ENCODE peak calls at places on chromosomes 6 and 20, in ten cellular contexts. One of them, this sample, is unnamed.

GRCh38 chr20:33262658-33263065 is 20.4 kb upstream of the BPIFB1 start:
- DNase-seq in heart left ventricle: no peak
- DNase-seq in SW 1271: peak
- DNase-seq in sigmoid colon: no peak
- DNase-seq in breast epithelium: no peak
- DNase-seq in cerebellar nuclear complex: no peak
- DNase-seq in EL: peak
- DNase-seq in dorsolateral prefrontal cortex: peak
- DNase-seq in stimulated activated CD8-positive, alpha-beta memory T cell treated with anti-CD3 and anti-CD28 coated beads, Interleukin-15, amount 100 ng/mL, for 4 hours: no peak
- DNase-seq in fibroblast of pulmonary artery: peak
- DNase-seq in this sample: no peak

GRCh38 chr20:325043-325888 is at the start of gene SOX12:
- DNase-seq in sigmoid colon: peak
- DNase-seq in SW 1271: peak
- DNase-seq in breast epithelium: peak
- DNase-seq in fibroblast of pulmonary artery: peak
- DNase-seq in heart left ventricle: peak
- DNase-seq in cerebellar nuclear complex: peak
- DNase-seq in stimulated activated CD8-positive, alpha-beta memory T cell treated with anti-CD3 and anti-CD28 coated beads, Interleukin-15, amount 100 ng/mL, for 4 hours: peak
- DNase-seq in dorsolateral prefrontal cortex: peak
- DNase-seq in EL: peak
- DNase-seq in this sample: peak

GRCh38 chr20:44183282-44183681 is 3.7 kb downstream of the JPH2 start:
- DNase-seq in sigmoid colon: peak
- DNase-seq in EL: no peak
- DNase-seq in breast epithelium: no peak
- DNase-seq in stimulated activated CD8-positive, alpha-beta memory T cell treated with anti-CD3 and anti-CD28 coated beads, Interleukin-15, amount 100 ng/mL, for 4 hours: no peak
- DNase-seq in fibroblast of pulmonary artery: no peak
- DNase-seq in cerebellar nuclear complex: no peak
- DNase-seq in heart left ventricle: no peak
- DNase-seq in SW 1271: no peak
- DNase-seq in dorsolateral prefrontal cortex: no peak
- DNase-seq in this sample: no peak

GRCh38 chr20:17625246-17626051 is 55.6 kb downstream of the DSTN start:
- DNase-seq in heart left ventricle: peak
- DNase-seq in dorsolateral prefrontal cortex: no peak
- DNase-seq in SW 1271: no peak
- DNase-seq in stimulated activated CD8-positive, alpha-beta memory T cell treated with anti-CD3 and anti-CD28 coated beads, Interleukin-15, amount 100 ng/mL, for 4 hours: no peak
- DNase-seq in cerebellar nuclear complex: no peak
- DNase-seq in sigmoid colon: peak
- DNase-seq in breast epithelium: peak
- DNase-seq in fibroblast of pulmonary artery: no peak
- DNase-seq in EL: no peak
- DNase-seq in this sample: no peak

GRCh38 chr6:32883789-32884188 is 29.8 kb downstream of the PSMB9 start:
- DNase-seq in dorsolateral prefrontal cortex: no peak
- DNase-seq in fibroblast of pulmonary artery: peak
- DNase-seq in stimulated activated CD8-positive, alpha-beta memory T cell treated with anti-CD3 and anti-CD28 coated beads, Interleukin-15, amount 100 ng/mL, for 4 hours: no peak
- DNase-seq in cerebellar nuclear complex: no peak
- DNase-seq in EL: peak
- DNase-seq in breast epithelium: no peak
- DNase-seq in SW 1271: no peak
- DNase-seq in heart left ventricle: no peak
- DNase-seq in sigmoid colon: peak
- DNase-seq in this sample: no peak

GRCh38 chr20:21643417-21643816 is 62.0 kb upstream of the PAX1 start:
- DNase-seq in fibroblast of pulmonary artery: no peak
- DNase-seq in cerebellar nuclear complex: no peak
- DNase-seq in SW 1271: no peak
- DNase-seq in sigmoid colon: no peak
- DNase-seq in heart left ventricle: no peak
- DNase-seq in breast epithelium: no peak
- DNase-seq in dorsolateral prefrontal cortex: no peak
- DNase-seq in EL: no peak
- DNase-seq in stimulated activated CD8-positive, alpha-beta memory T cell treated with anti-CD3 and anti-CD28 coated beads, Interleukin-15, amount 100 ng/mL, for 4 hours: no peak
- DNase-seq in this sample: no peak

GRCh38 chr6:157198425-157199279 is 124.7 kb downstream of the TMEM242 start:
- DNase-seq in heart left ventricle: no peak
- DNase-seq in cerebellar nuclear complex: no peak
- DNase-seq in fibroblast of pulmonary artery: peak
- DNase-seq in dorsolateral prefrontal cortex: no peak
- DNase-seq in breast epithelium: peak
- DNase-seq in stimulated activated CD8-positive, alpha-beta memory T cell treated with anti-CD3 and anti-CD28 coated beads, Interleukin-15, amount 100 ng/mL, for 4 hours: no peak
- DNase-seq in SW 1271: no peak
- DNase-seq in EL: no peak
- DNase-seq in sigmoid colon: peak
- DNase-seq in this sample: no peak

GRCh38 chr20:19260412-19261090 is 48.1 kb downstream of the SLC24A3 start:
- DNase-seq in breast epithelium: no peak
- DNase-seq in EL: peak
- DNase-seq in stimulated activated CD8-positive, alpha-beta memory T cell treated with anti-CD3 and anti-CD28 coated beads, Interleukin-15, amount 100 ng/mL, for 4 hours: no peak
- DNase-seq in sigmoid colon: no peak
- DNase-seq in cerebellar nuclear complex: no peak
- DNase-seq in SW 1271: no peak
- DNase-seq in dorsolateral prefrontal cortex: no peak
- DNase-seq in heart left ventricle: no peak
- DNase-seq in fibroblast of pulmonary artery: no peak
- DNase-seq in this sample: no peak

GRCh38 chr6:142819603-142820335 is 125.2 kb downstream of the HIVEP2 start:
- DNase-seq in fibroblast of pulmonary artery: peak
- DNase-seq in breast epithelium: no peak
- DNase-seq in stimulated activated CD8-positive, alpha-beta memory T cell treated with anti-CD3 and anti-CD28 coated beads, Interleukin-15, amount 100 ng/mL, for 4 hours: peak
- DNase-seq in sigmoid colon: no peak
- DNase-seq in EL: peak
- DNase-seq in heart left ventricle: no peak
- DNase-seq in cerebellar nuclear complex: no peak
- DNase-seq in SW 1271: no peak
- DNase-seq in dorsolateral prefrontal cortex: no peak
- DNase-seq in this sample: peak

GRCh38 chr6:139257821-139258398 is 33.9 kb downstream of the TXLNB start:
- DNase-seq in stimulated activated CD8-positive, alpha-beta memory T cell treated with anti-CD3 and anti-CD28 coated beads, Interleukin-15, amount 100 ng/mL, for 4 hours: no peak
- DNase-seq in EL: no peak
- DNase-seq in heart left ventricle: no peak
- DNase-seq in breast epithelium: no peak
- DNase-seq in cerebellar nuclear complex: no peak
- DNase-seq in dorsolateral prefrontal cortex: no peak
- DNase-seq in fibroblast of pulmonary artery: no peak
- DNase-seq in sigmoid colon: no peak
- DNase-seq in SW 1271: no peak
- DNase-seq in this sample: no peak

GRCh38 chr20:20075032-20075431 is 22.7 kb downstream of the CFAP61 start:
- DNase-seq in SW 1271: no peak
- DNase-seq in EL: no peak
- DNase-seq in breast epithelium: no peak
- DNase-seq in sigmoid colon: no peak
- DNase-seq in stimulated activated CD8-positive, alpha-beta memory T cell treated with anti-CD3 and anti-CD28 coated beads, Interleukin-15, amount 100 ng/mL, for 4 hours: no peak
- DNase-seq in dorsolateral prefrontal cortex: no peak
- DNase-seq in heart left ventricle: no peak
- DNase-seq in cerebellar nuclear complex: no peak
- DNase-seq in fibroblast of pulmonary artery: no peak
- DNase-seq in this sample: no peak

GRCh38 chr6:141610741-141611140 is 522.0 kb upstream of the GJE1 start:
- DNase-seq in fibroblast of pulmonary artery: peak
- DNase-seq in breast epithelium: no peak
- DNase-seq in stimulated activated CD8-positive, alpha-beta memory T cell treated with anti-CD3 and anti-CD28 coated beads, Interleukin-15, amount 100 ng/mL, for 4 hours: no peak
- DNase-seq in heart left ventricle: no peak
- DNase-seq in EL: peak
- DNase-seq in sigmoid colon: no peak
- DNase-seq in cerebellar nuclear complex: no peak
- DNase-seq in SW 1271: no peak
- DNase-seq in dorsolateral prefrontal cortex: no peak
- DNase-seq in this sample: no peak

GRCh38 chr6:157779705-157780604 is 43.1 kb upstream of the SNX9 start:
- DNase-seq in SW 1271: no peak
- DNase-seq in sigmoid colon: no peak
- DNase-seq in dorsolateral prefrontal cortex: no peak
- DNase-seq in EL: peak
- DNase-seq in heart left ventricle: no peak
- DNase-seq in cerebellar nuclear complex: no peak
- DNase-seq in fibroblast of pulmonary artery: no peak
- DNase-seq in stimulated activated CD8-positive, alpha-beta memory T cell treated with anti-CD3 and anti-CD28 coated beads, Interleukin-15, amount 100 ng/mL, for 4 hours: no peak
- DNase-seq in breast epithelium: no peak
- DNase-seq in this sample: no peak

GRCh38 chr6:36827261-36828079 is 11.8 kb downstream of the CPNE5 start:
- DNase-seq in heart left ventricle: peak
- DNase-seq in dorsolateral prefrontal cortex: no peak
- DNase-seq in stimulated activated CD8-positive, alpha-beta memory T cell treated with anti-CD3 and anti-CD28 coated beads, Interleukin-15, amount 100 ng/mL, for 4 hours: no peak
- DNase-seq in breast epithelium: no peak
- DNase-seq in sigmoid colon: peak
- DNase-seq in EL: peak
- DNase-seq in fibroblast of pulmonary artery: peak
- DNase-seq in cerebellar nuclear complex: no peak
- DNase-seq in SW 1271: no peak
- DNase-seq in this sample: no peak